ENCODE peak calls at places on chromosomes 5 and 9, in four cellular contexts. M is AG09319; F is foreskin melanocyte; S is central memory CD4-positive, alpha-beta T cell. P is an unnamed sample.

GRCh38 chr5:96692436-96692835 is 30.3 kb downstream of the CAST start:
- DNase-seq in M (no peak), F (no peak), S (no peak), P (no peak)

GRCh38 chr5:65721050-65721774 is 697 bp downstream of the SGTB start:
- DNase-seq in M (no peak), F (peak), S (peak), P (no peak)

GRCh38 chr5:141725909-141726308 is 43.9 kb upstream of the ARAP3 start:
- DNase-seq in M (no peak), F (no peak), S (no peak), P (no peak)

GRCh38 chr9:121286973-121287721 is 19.2 kb downstream of the GSN start:
- DNase-seq in M (peak), F (peak), S (no peak), P (peak)

GRCh38 chr9:91500509-91501011 is 76.9 kb upstream of the NFIL3 start:
- DNase-seq in M (peak), F (no peak), S (no peak), P (no peak)

GRCh38 chr9:112010537-112010936 is 113.9 kb downstream of the UGCG start:
- DNase-seq in M (no peak), F (no peak), S (no peak), P (no peak)

GRCh38 chr9:125906893-125907292 is 159.7 kb downstream of the PBX3 start:
- DNase-seq in M (no peak), F (no peak), S (no peak), P (no peak)

GRCh38 chr9:4327504-4328191 is 27.8 kb upstream of the GLIS3 start:
- DNase-seq in M (peak), F (no peak), S (no peak), P (no peak)

GRCh38 chr5:17436766-17437221 is 61.2 kb upstream of the TAF11L2 start:
- DNase-seq in M (no peak), F (no peak), S (no peak), P (peak)

GRCh38 chr9:133114886-133115603 is 6.0 kb downstream of the RALGDS start:
- DNase-seq in M (no peak), F (no peak), S (no peak), P (no peak)

GRCh38 chr5:152264656-152265055 is 140.4 kb downstream of the NMUR2 start:
- DNase-seq in M (no peak), F (no peak), S (no peak), P (no peak)

GRCh38 chr5:109281136-109281690 is 128.6 kb downstream of the PJA2 start:
- DNase-seq in M (no peak), F (no peak), S (no peak), P (no peak)

GRCh38 chr5:175572922-175573321 is 84.9 kb upstream of the HRH2 start:
- DNase-seq in M (no peak), F (peak), S (no peak), P (no peak)

GRCh38 chr5:35876454-35876853 is 19.8 kb downstream of the IL7R start:
- DNase-seq in M (no peak), F (no peak), S (no peak), P (no peak)

GRCh38 chr5:107118184-107118902 is 552.4 kb downstream of the EFNA5 start:
- DNase-seq in M (no peak), F (no peak), S (no peak), P (no peak)

GRCh38 chr9:116144038-116144437 is 9.6 kb upstream of the PAPPA start:
- DNase-seq in M (no peak), F (no peak), S (no peak), P (no peak)

GRCh38 chr9:32663741-32664140 is 28.3 kb upstream of the TAF1L start:
- DNase-seq in M (no peak), F (no peak), S (no peak), P (no peak)

GRCh38 chr9:134621558-134622110 is 20.0 kb upstream of the COL5A1 start:
- DNase-seq in M (no peak), F (no peak), S (no peak), P (no peak)

GRCh38 chr5:54651482-54652076 is 134.0 kb downstream of the SNX18 start:
- DNase-seq in M (no peak), F (no peak), S (no peak), P (no peak)

GRCh38 chr5:75214928-75215327 is 21.8 kb downstream of the ANKRD31 start:
- DNase-seq in M (no peak), F (no peak), S (no peak), P (no peak)

GRCh38 chr5:135027318-135027698 is 6.7 kb downstream of the PITX1 start:
- DNase-seq in M (no peak), F (no peak), S (no peak), P (no peak)

GRCh38 chr9:83754383-83754977 is 46.7 kb upstream of the UBQLN1 start:
- DNase-seq in M (no peak), F (no peak), S (no peak), P (no peak)

GRCh38 chr9:78783743-78784142 is 486.8 kb downstream of the PSAT1 start:
- DNase-seq in M (no peak), F (no peak), S (no peak), P (no peak)

GRCh38 chr5:58072202-58072791 is 387.6 kb downstream of the PLK2 start:
- DNase-seq in M (no peak), F (peak), S (no peak), P (no peak)

GRCh38 chr9:83986223-83986622 is 5.6 kb downstream of the RMI1 start:
- DNase-seq in M (no peak), F (no peak), S (no peak), P (no peak)

GRCh38 chr9:110316255-110316921 is 21.3 kb downstream of the TXNDC8 start:
- DNase-seq in M (no peak), F (no peak), S (no peak), P (no peak)

GRCh38 chr9:19675492-19675891 is 113.3 kb downstream of the SLC24A2 start:
- DNase-seq in M (no peak), F (no peak), S (no peak), P (no peak)

GRCh38 chr5:31096238-31096865 is 97.1 kb upstream of the CDH6 start:
- DNase-seq in M (no peak), F (peak), S (no peak), P (no peak)

P was measured in KG1.